ENCODE peak calls at places on chromosomes 12 and 14, in eight cellular contexts. N is Daoy; U is NCI-H2171 treated with DMSO at 0.1 percent for 48 hours; J is NCI-H226; V is stimulated activated CD4-positive, alpha-beta T cell treated with anti-CD3 and anti-CD28 coated beads, TNF-alpha, amount 100 ng/mL, for 1 hour; Y is hepatic stellate cell; A is activated T-cell treated with anti-CD3 and anti-CD28 coated beads for 1 hour; H is left ventricle myocardium superior. K is an unnamed sample.
A peak's percentile ranks its signal among the peaks of the same experiment; 100 is the strongest.

GRCh38 chr14:64387232-64387737 is 868 bp upstream of the MTHFD1 start:
- DNase-seq in U (peak; percentile 56), N (peak; percentile 27), Y (peak; percentile 20), J (peak; percentile 24), A (no peak), V (no peak), H (no peak), K (peak; percentile 9)

GRCh38 chr12:67208326-67209067 is 60.7 kb upstream of the CAND1 start:
- DNase-seq in N (no peak), H (no peak), U (no peak), A (no peak), J (no peak), V (no peak), Y (no peak), K (no peak)

GRCh38 chr12:2641209-2641608 is 153.6 kb upstream of the FKBP4 start:
- DNase-seq in N (peak; percentile 54), H (no peak), U (no peak), J (peak; percentile 18), A (no peak), V (no peak), Y (peak; percentile 51), K (no peak)

GRCh38 chr14:68214431-68214830 is 394.9 kb downstream of the RAD51B start:
- DNase-seq in A (no peak), V (no peak), Y (no peak), U (no peak), J (no peak), H (no peak), N (no peak), K (no peak)

GRCh38 chr12:116719661-116720060 is 18.2 kb downstream of the SPRING1 start:
- DNase-seq in Y (no peak), H (no peak), A (no peak), J (no peak), U (no peak), N (no peak), V (no peak), K (no peak)

GRCh38 chr14:59707778-59708635 is 131.4 kb upstream of the CCDC175 start:
- DNase-seq in N (no peak), H (no peak), Y (no peak), V (no peak), J (no peak), U (peak; percentile 97), A (no peak), K (no peak)

GRCh38 chr12:119835068-119835467 is 42.1 kb downstream of the CIT start:
- DNase-seq in H (no peak), U (no peak), V (no peak), Y (no peak), A (no peak), N (no peak), J (no peak), K (no peak)

GRCh38 chr12:122054842-122055544 is 23.6 kb upstream of the MLXIP start:
- DNase-seq in U (no peak), V (no peak), J (no peak), N (no peak), Y (no peak), A (no peak), H (no peak), K (no peak)

GRCh38 chr14:103714063-103714724 is 1.1 kb downstream of the XRCC3 start:
- DNase-seq in U (no peak), V (no peak), N (no peak), H (no peak), A (no peak), J (no peak), Y (no peak), K (no peak)

GRCh38 chr12:12333980-12334709 is 15.9 kb downstream of the MANSC1 start:
- DNase-seq in Y (peak; percentile 62), A (peak; percentile 41), J (peak; percentile 20), H (peak; percentile 54), V (no peak), N (peak; percentile 45), U (peak; percentile 25), K (peak; percentile 49)

GRCh38 chr14:64682173-64682710 is 22.0 kb upstream of the PLEKHG3 start:
- DNase-seq in A (no peak), Y (peak; percentile 67), U (no peak), V (no peak), N (peak; percentile 40), H (peak; percentile 79), J (peak; percentile 94), K (no peak)

GRCh38 chr14:94129111-94129757 is at the start of gene IFI27L2:
- DNase-seq in H (peak; percentile 80), A (peak; percentile 46), Y (peak; percentile 91), J (peak; percentile 70), N (peak; percentile 92), U (peak; percentile 89), V (peak; percentile 20), K (no peak)

GRCh38 chr14:26925876-26926584 is 328.2 kb upstream of the NOVA1 start:
- DNase-seq in J (peak; percentile 57), A (no peak), V (no peak), N (no peak), U (no peak), H (no peak), Y (no peak), K (no peak)

GRCh38 chr12:51128905-51129304 is 44.0 kb downstream of the TFCP2 start:
- DNase-seq in J (no peak), A (no peak), U (no peak), Y (no peak), N (no peak), V (no peak), H (no peak), K (no peak)

K was measured in central memory CD8-positive, alpha-beta T cell.